ENCODE peak calls at places on chromosomes 7 and 10, in seven cellular contexts. A, M, E, R, I, C and N are unnamed samples.

GRCh38 chr10:63093227-63093626 is 39.9 kb upstream of the NRBF2 start:
- DNase-seq in M (no peak), C (no peak), A (no peak), I (no peak), R (no peak), E (no peak), N (peak)

GRCh38 chr7:140495514-140496097 is 16.3 kb upstream of the MKRN1 start:
- DNase-seq in M (no peak), I (no peak), E (no peak), R (no peak), C (no peak), A (no peak), N (no peak)

GRCh38 chr7:75981450-75982305 is 12.7 kb downstream of the TMEM120A start:
- DNase-seq in A (no peak), I (no peak), M (peak), C (no peak), R (no peak), E (no peak), N (no peak)

GRCh38 chr10:73094249-73094850 is 2.3 kb downstream of the P4HA1 start:
- DNase-seq in A (no peak), M (no peak), I (no peak), E (no peak), C (no peak), R (no peak), N (no peak)

GRCh38 chr10:125991009-125991788 is 94.8 kb downstream of the FANK1 start:
- DNase-seq in R (no peak), C (no peak), M (no peak), A (no peak), I (no peak), E (no peak), N (peak)

GRCh38 chr10:4586756-4587155 is 239.3 kb upstream of the AKR1E2 start:
- DNase-seq in E (no peak), M (no peak), C (no peak), A (no peak), I (no peak), R (no peak), N (no peak)

GRCh38 chr7:150838965-150839650 is 13.2 kb upstream of the AOC1 start:
- DNase-seq in I (no peak), M (peak), A (no peak), C (no peak), R (no peak), E (no peak), N (no peak)

GRCh38 chr10:68142761-68143160 is 33.5 kb downstream of the MYPN start:
- DNase-seq in R (no peak), C (no peak), A (no peak), M (no peak), I (no peak), E (no peak), N (no peak)

GRCh38 chr7:11710392-11710791 is 121.6 kb downstream of the THSD7A start:
- DNase-seq in A (no peak), I (no peak), E (no peak), M (no peak), R (no peak), C (no peak), N (no peak)

GRCh38 chr10:70441161-70441876 is at the start of gene NODAL:
- DNase-seq in C (no peak), E (no peak), M (no peak), A (no peak), R (no peak), I (no peak), N (no peak)

GRCh38 chr7:54955296-54955695 is 63.5 kb upstream of the EGFR start:
- DNase-seq in C (no peak), E (no peak), M (no peak), A (no peak), R (no peak), I (no peak), N (no peak)

GRCh38 chr10:104038537-104038936 is 47.1 kb downstream of the COL17A1 start:
- DNase-seq in E (no peak), A (no peak), C (no peak), M (no peak), R (no peak), I (no peak), N (no peak)

GRCh38 chr7:4472739-4473138 is 209.4 kb upstream of the FOXK1 start:
- DNase-seq in I (no peak), E (no peak), M (no peak), C (no peak), R (no peak), A (no peak), N (no peak)

GRCh38 chr10:125064681-125065492 is 95.5 kb downstream of the CTBP2 start:
- DNase-seq in A (no peak), M (no peak), C (no peak), E (peak), I (peak), R (peak), N (peak)

GRCh38 chr10:124989526-124989925 is 47.6 kb downstream of the ZRANB1 start:
- DNase-seq in M (peak), I (no peak), R (no peak), E (no peak), A (no peak), C (no peak), N (peak)

GRCh38 chr10:703118-703517 is 13.7 kb upstream of the DIP2C start:
- DNase-seq in A (no peak), C (no peak), E (no peak), R (no peak), M (no peak), I (no peak), N (no peak)